ENCODE peak calls at places on chromosomes 16 and 17, in five cellular contexts. R is NCI-H748 treated with DMSO at 0.1 percent for 48 hours; D is T-cell; B is iPS DF 6.9; N is stimulated activated naive CD4-positive, alpha-beta T cell. V is an unnamed sample.

GRCh38 chr16:17784073-17784472 is 313.3 kb upstream of the XYLT1 start:
- DNase-seq in R (no peak), D (no peak), B (peak; percentile 27), N (no peak), V (peak; percentile 56)

GRCh38 chr16:80512460-80512859 is 28.3 kb upstream of the DYNLRB2 start:
- DNase-seq in B (no peak), D (no peak), R (no peak), N (no peak), V (no peak)

GRCh38 chr17:46722662-46723285 is 95.7 kb downstream of the WNT3 start:
- DNase-seq in D (no peak), B (no peak), N (no peak), R (no peak), V (no peak)

GRCh38 chr17:81448960-81449359 is 53.7 kb downstream of the BAHCC1 start:
- DNase-seq in B (no peak), D (no peak), N (no peak), R (no peak), V (no peak)

GRCh38 chr16:35752012-35752772 is 2292.8 kb downstream of the TP53TG3F start:
- DNase-seq in D (no peak), B (no peak), N (no peak), R (no peak), V (no peak)

GRCh38 chr16:29663020-29663828 is at the start of gene SPN:
- DNase-seq in R (no peak), B (no peak), D (peak; percentile 25), N (peak; percentile 36), V (no peak)

GRCh38 chr17:67022451-67022810 is 21.9 kb upstream of the CACNG1 start:
- DNase-seq in N (no peak), B (no peak), D (no peak), R (no peak), V (no peak)

GRCh38 chr17:27845264-27846041 is 45.1 kb upstream of the NOS2 start:
- DNase-seq in N (no peak), D (no peak), R (peak; percentile 15), B (no peak), V (no peak)

GRCh38 chr17:49280918-49281317 is 50.3 kb upstream of the PHOSPHO1 start:
- DNase-seq in R (no peak), B (no peak), N (no peak), D (no peak), V (no peak)

GRCh38 chr16:28321700-28322411 is 29.5 kb downstream of the SBK1 start:
- DNase-seq in R (no peak), B (no peak), D (peak; percentile 45), N (peak; percentile 8), V (peak; percentile 28)

GRCh38 chr16:68368602-68368944 is 57.8 kb downstream of the PRMT7 start:
- DNase-seq in R (no peak), N (no peak), B (no peak), D (no peak), V (no peak)

GRCh38 chr17:63405741-63406261 is 40.3 kb downstream of the CYB561 start:
- DNase-seq in R (peak; percentile 8), B (peak; percentile 22), N (no peak), D (no peak), V (peak; percentile 22)

GRCh38 chr16:55822280-55822810 is 10.6 kb downstream of the CES1 start:
- DNase-seq in D (no peak), B (no peak), N (no peak), R (no peak), V (no peak)

GRCh38 chr17:40451420-40451819 is 8.2 kb downstream of the IGFBP4 start:
- DNase-seq in D (no peak), B (no peak), R (no peak), N (no peak), V (no peak)

GRCh38 chr16:66490774-66491715 is 58.9 kb downstream of the TK2 start:
- DNase-seq in N (no peak), B (no peak), D (no peak), R (no peak), V (no peak)

GRCh38 chr17:76969598-76970172 is 101.5 kb downstream of the MGAT5B start:
- DNase-seq in B (no peak), N (no peak), D (no peak), R (peak; percentile 31), V (no peak)

GRCh38 chr16:1557074-1557473 is 23.6 kb downstream of the TMEM204 start:
- DNase-seq in N (no peak), R (no peak), D (no peak), B (no peak), V (no peak)

GRCh38 chr17:58415371-58416055 is 1.8 kb downstream of the RNF43 start:
- DNase-seq in N (no peak), R (no peak), D (no peak), B (no peak), V (no peak)

GRCh38 chr16:81403601-81404391 is 40.8 kb upstream of the CMIP start:
- DNase-seq in B (peak; percentile 61), D (peak; percentile 78), R (peak; percentile 40), N (peak; percentile 67), V (peak; percentile 76)

GRCh38 chr17:70130274-70130673 is 39.1 kb upstream of the KCNJ2 start:
- DNase-seq in B (no peak), D (no peak), R (no peak), N (no peak), V (no peak)

GRCh38 chr17:27456681-27457404 is 595 bp downstream of the KSR1 start:
- DNase-seq in D (no peak), R (no peak), N (no peak), B (no peak), V (no peak)

GRCh38 chr17:12789075-12789975 is at the start of gene ARHGAP44:
- DNase-seq in D (no peak), R (peak; percentile 40), B (no peak), N (no peak), V (peak; percentile 44)

GRCh38 chr17:32588135-32588534 is 101.3 kb downstream of the CDK5R1 start:
- DNase-seq in R (no peak), B (no peak), D (no peak), N (no peak), V (no peak)